ENCODE peak calls at places on chromosome 1, in ten cellular contexts. One of them, this sample, is unnamed.

GRCh38 chr1:200005160-200005559 is 22.4 kb upstream of the NR5A2 start:
- DNase-seq in SK-N-SH: no peak
- DNase-seq in adrenal gland: no peak
- DNase-seq in lung: no peak
- DNase-seq in left lung: no peak
- DNase-seq in neural progenitor cell: no peak
- DNase-seq in cardiac muscle cell: no peak
- DNase-seq in astrocyte of the spinal cord: no peak
- DNase-seq in coronary artery: no peak
- DNase-seq in fibroblast of lung: no peak
- DNase-seq in this sample: no peak

GRCh38 chr1:153649867-153650235 is 8.7 kb upstream of the SNAPIN start:
- DNase-seq in SK-N-SH: no peak
- DNase-seq in adrenal gland: no peak
- DNase-seq in lung: no peak
- DNase-seq in left lung: no peak
- DNase-seq in neural progenitor cell: no peak
- DNase-seq in cardiac muscle cell: no peak
- DNase-seq in astrocyte of the spinal cord: no peak
- DNase-seq in coronary artery: no peak
- DNase-seq in fibroblast of lung: no peak
- DNase-seq in this sample: no peak

GRCh38 chr1:15430787-15431570 is 7.3 kb upstream of the CTRC start:
- DNase-seq in SK-N-SH: peak; percentile 93
- DNase-seq in adrenal gland: peak; percentile 82
- DNase-seq in lung: peak; percentile 69
- DNase-seq in left lung: peak; percentile 68
- DNase-seq in neural progenitor cell: peak; percentile 77
- DNase-seq in cardiac muscle cell: peak; percentile 52
- DNase-seq in astrocyte of the spinal cord: no peak
- DNase-seq in coronary artery: no peak
- DNase-seq in fibroblast of lung: peak; percentile 47
- DNase-seq in this sample: no peak

GRCh38 chr1:156925154-156926010 is 5.0 kb downstream of the LRRC71 start:
- DNase-seq in SK-N-SH: no peak
- DNase-seq in adrenal gland: no peak
- DNase-seq in lung: no peak
- DNase-seq in left lung: no peak
- DNase-seq in neural progenitor cell: no peak
- DNase-seq in cardiac muscle cell: no peak
- DNase-seq in astrocyte of the spinal cord: no peak
- DNase-seq in coronary artery: no peak
- DNase-seq in fibroblast of lung: no peak
- DNase-seq in this sample: no peak

GRCh38 chr1:166974647-166975345 is 544 bp downstream of the ILDR2 start:
- DNase-seq in SK-N-SH: no peak
- DNase-seq in adrenal gland: no peak
- DNase-seq in lung: no peak
- DNase-seq in left lung: no peak
- DNase-seq in neural progenitor cell: peak; percentile 37
- DNase-seq in cardiac muscle cell: no peak
- DNase-seq in astrocyte of the spinal cord: no peak
- DNase-seq in coronary artery: no peak
- DNase-seq in fibroblast of lung: no peak
- DNase-seq in this sample: no peak

GRCh38 chr1:61079898-61080336 is 2.4 kb upstream of the NFIA start:
- DNase-seq in SK-N-SH: peak; percentile 72
- DNase-seq in adrenal gland: peak; percentile 85
- DNase-seq in lung: peak; percentile 79
- DNase-seq in left lung: peak; percentile 76
- DNase-seq in neural progenitor cell: peak; percentile 60
- DNase-seq in cardiac muscle cell: peak; percentile 98
- DNase-seq in astrocyte of the spinal cord: peak; percentile 86
- DNase-seq in coronary artery: peak; percentile 91
- DNase-seq in fibroblast of lung: peak; percentile 90
- DNase-seq in this sample: peak; percentile 65

GRCh38 chr1:248850536-248851251 is 8.2 kb downstream of the ZNF692 start:
- DNase-seq in SK-N-SH: no peak
- DNase-seq in adrenal gland: no peak
- DNase-seq in lung: no peak
- DNase-seq in left lung: no peak
- DNase-seq in neural progenitor cell: no peak
- DNase-seq in cardiac muscle cell: no peak
- DNase-seq in astrocyte of the spinal cord: no peak
- DNase-seq in coronary artery: no peak
- DNase-seq in fibroblast of lung: no peak
- DNase-seq in this sample: no peak

GRCh38 chr1:245301162-245301580 is 146.4 kb downstream of the KIF26B start:
- DNase-seq in SK-N-SH: no peak
- DNase-seq in adrenal gland: peak; percentile 21
- DNase-seq in lung: no peak
- DNase-seq in left lung: no peak
- DNase-seq in neural progenitor cell: no peak
- DNase-seq in cardiac muscle cell: peak; percentile 90
- DNase-seq in astrocyte of the spinal cord: no peak
- DNase-seq in coronary artery: no peak
- DNase-seq in fibroblast of lung: peak; percentile 45
- DNase-seq in this sample: no peak

GRCh38 chr1:38454236-38454635 is 405.3 kb downstream of the RRAGC start:
- DNase-seq in SK-N-SH: no peak
- DNase-seq in adrenal gland: no peak
- DNase-seq in lung: no peak
- DNase-seq in left lung: no peak
- DNase-seq in neural progenitor cell: no peak
- DNase-seq in cardiac muscle cell: no peak
- DNase-seq in astrocyte of the spinal cord: no peak
- DNase-seq in coronary artery: no peak
- DNase-seq in fibroblast of lung: no peak
- DNase-seq in this sample: no peak

GRCh38 chr1:51908499-51908898 is 30.0 kb upstream of the NRDC start:
- DNase-seq in SK-N-SH: no peak
- DNase-seq in adrenal gland: no peak
- DNase-seq in lung: no peak
- DNase-seq in left lung: no peak
- DNase-seq in neural progenitor cell: no peak
- DNase-seq in cardiac muscle cell: no peak
- DNase-seq in astrocyte of the spinal cord: no peak
- DNase-seq in coronary artery: no peak
- DNase-seq in fibroblast of lung: no peak
- DNase-seq in this sample: no peak

GRCh38 chr1:176119549-176119948 is 87.5 kb downstream of the COP1 start:
- DNase-seq in SK-N-SH: no peak
- DNase-seq in adrenal gland: no peak
- DNase-seq in lung: no peak
- DNase-seq in left lung: no peak
- DNase-seq in neural progenitor cell: no peak
- DNase-seq in cardiac muscle cell: peak; percentile 18
- DNase-seq in astrocyte of the spinal cord: no peak
- DNase-seq in coronary artery: no peak
- DNase-seq in fibroblast of lung: peak; percentile 22
- DNase-seq in this sample: no peak
- TF ChIP-seq CTCF in SK-N-SH: peak; percentile 33
- TF ChIP-seq CTCF in adrenal gland: no peak
- TF ChIP-seq CTCF in lung: no peak
- TF ChIP-seq CTCF in left lung: no peak
- TF ChIP-seq CTCF in neural progenitor cell: peak; percentile 29
- TF ChIP-seq CTCF in cardiac muscle cell: peak; percentile 29
- TF ChIP-seq CTCF in astrocyte of the spinal cord: peak; percentile 21
- TF ChIP-seq CTCF in coronary artery: no peak
- TF ChIP-seq CTCF in fibroblast of lung: no peak
- TF ChIP-seq CTCF in this sample: peak; percentile 13

GRCh38 chr1:11357291-11357690 is 84.3 kb downstream of the UBIAD1 start:
- DNase-seq in SK-N-SH: no peak
- DNase-seq in adrenal gland: no peak
- DNase-seq in lung: no peak
- DNase-seq in left lung: no peak
- DNase-seq in neural progenitor cell: no peak
- DNase-seq in cardiac muscle cell: no peak
- DNase-seq in astrocyte of the spinal cord: no peak
- DNase-seq in coronary artery: no peak
- DNase-seq in fibroblast of lung: no peak
- DNase-seq in this sample: no peak

GRCh38 chr1:11350265-11350664 is 77.3 kb downstream of the UBIAD1 start:
- DNase-seq in SK-N-SH: no peak
- DNase-seq in adrenal gland: no peak
- DNase-seq in lung: no peak
- DNase-seq in left lung: no peak
- DNase-seq in neural progenitor cell: no peak
- DNase-seq in cardiac muscle cell: no peak
- DNase-seq in astrocyte of the spinal cord: no peak
- DNase-seq in coronary artery: no peak
- DNase-seq in fibroblast of lung: no peak
- DNase-seq in this sample: no peak

GRCh38 chr1:11355594-11356467 is 82.8 kb downstream of the UBIAD1 start:
- DNase-seq in SK-N-SH: peak; percentile 52
- DNase-seq in adrenal gland: no peak
- DNase-seq in lung: no peak
- DNase-seq in left lung: no peak
- DNase-seq in neural progenitor cell: peak; percentile 62
- DNase-seq in cardiac muscle cell: no peak
- DNase-seq in astrocyte of the spinal cord: no peak
- DNase-seq in coronary artery: no peak
- DNase-seq in fibroblast of lung: no peak
- DNase-seq in this sample: no peak

GRCh38 chr1:11354893-11355593 is 82.0 kb downstream of the UBIAD1 start:
- DNase-seq in SK-N-SH: no peak
- DNase-seq in adrenal gland: no peak
- DNase-seq in lung: no peak
- DNase-seq in left lung: no peak
- DNase-seq in neural progenitor cell: no peak
- DNase-seq in cardiac muscle cell: no peak
- DNase-seq in astrocyte of the spinal cord: no peak
- DNase-seq in coronary artery: no peak
- DNase-seq in fibroblast of lung: no peak
- DNase-seq in this sample: no peak

GRCh38 chr1:11352058-11352715 is 79.2 kb downstream of the UBIAD1 start:
- DNase-seq in SK-N-SH: no peak
- DNase-seq in adrenal gland: no peak
- DNase-seq in lung: no peak
- DNase-seq in left lung: no peak
- DNase-seq in neural progenitor cell: no peak
- DNase-seq in cardiac muscle cell: no peak
- DNase-seq in astrocyte of the spinal cord: no peak
- DNase-seq in coronary artery: no peak
- DNase-seq in fibroblast of lung: no peak
- DNase-seq in this sample: no peak
- H3K4me3 ChIP-seq in SK-N-SH: no peak overlapping the region
- H3K4me3 ChIP-seq in adrenal gland: no peak overlapping the region
- H3K4me3 ChIP-seq in lung: no peak overlapping the region
- H3K4me3 ChIP-seq in left lung: no peak overlapping the region
- H3K4me3 ChIP-seq in neural progenitor cell: no peak overlapping the region
- H3K4me3 ChIP-seq in cardiac muscle cell: no peak overlapping the region
- H3K4me3 ChIP-seq in astrocyte of the spinal cord: no peak overlapping the region
- H3K4me3 ChIP-seq in coronary artery: no peak overlapping the region
- H3K4me3 ChIP-seq in fibroblast of lung: no peak overlapping the region
- H3K4me3 ChIP-seq in this sample: no peak overlapping the region

DNA sequence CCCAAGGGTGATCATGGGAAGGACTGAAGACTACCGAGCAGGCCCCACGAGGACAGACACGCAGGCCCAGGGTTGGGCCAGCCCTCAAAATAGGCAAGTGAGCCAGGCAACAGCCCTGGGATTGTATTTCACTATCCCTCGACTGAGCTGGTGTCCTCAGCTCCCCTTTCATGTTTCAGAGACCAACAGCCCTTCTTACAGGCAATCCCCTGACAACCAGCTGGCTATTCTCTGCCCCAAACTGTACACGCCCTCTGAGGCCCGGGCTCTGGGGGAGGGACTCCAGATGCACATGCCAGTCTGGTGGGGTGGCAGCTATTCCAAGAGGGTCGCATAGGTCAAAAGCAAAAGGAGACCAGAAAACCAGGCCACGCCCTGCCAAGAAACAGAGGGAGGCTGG is 243.0 kb downstream of the TOMM20 start:
- DNase-seq in SK-N-SH: no peak
- DNase-seq in adrenal gland: no peak
- DNase-seq in lung: no peak
- DNase-seq in left lung: no peak
- DNase-seq in neural progenitor cell: no peak
- DNase-seq in cardiac muscle cell: no peak
- DNase-seq in astrocyte of the spinal cord: no peak
- DNase-seq in coronary artery: no peak
- DNase-seq in fibroblast of lung: peak; percentile 53
- DNase-seq in this sample: no peak
- TF ChIP-seq CTCF in SK-N-SH: no peak
- TF ChIP-seq CTCF in adrenal gland: no peak
- TF ChIP-seq CTCF in lung: no peak
- TF ChIP-seq CTCF in left lung: no peak
- TF ChIP-seq CTCF in neural progenitor cell: no peak
- TF ChIP-seq CTCF in cardiac muscle cell: no peak
- TF ChIP-seq CTCF in astrocyte of the spinal cord: no peak
- TF ChIP-seq CTCF in coronary artery: no peak
- TF ChIP-seq CTCF in fibroblast of lung: no peak
- TF ChIP-seq CTCF in this sample: no peak

GRCh38 chr1:154935749-154936415 is 637 bp downstream of the PMVK start:
- DNase-seq in SK-N-SH: no peak
- DNase-seq in adrenal gland: no peak
- DNase-seq in lung: no peak
- DNase-seq in left lung: no peak
- DNase-seq in neural progenitor cell: no peak
- DNase-seq in cardiac muscle cell: no peak
- DNase-seq in astrocyte of the spinal cord: no peak
- DNase-seq in coronary artery: no peak
- DNase-seq in fibroblast of lung: no peak
- DNase-seq in this sample: no peak

GRCh38 chr1:154938604-154939399 is 2.3 kb upstream of the PMVK start:
- DNase-seq in SK-N-SH: no peak
- DNase-seq in adrenal gland: peak; percentile 72
- DNase-seq in lung: no peak
- DNase-seq in left lung: no peak
- DNase-seq in neural progenitor cell: no peak
- DNase-seq in cardiac muscle cell: no peak
- DNase-seq in astrocyte of the spinal cord: no peak
- DNase-seq in coronary artery: no peak
- DNase-seq in fibroblast of lung: no peak
- DNase-seq in this sample: no peak

GRCh38 chr1:154936416-154937050 is at the start of gene PMVK:
- DNase-seq in SK-N-SH: peak; percentile 97
- DNase-seq in adrenal gland: peak; percentile 98
- DNase-seq in lung: peak; percentile 96
- DNase-seq in left lung: peak; percentile 97
- DNase-seq in neural progenitor cell: peak; percentile 96
- DNase-seq in cardiac muscle cell: peak; percentile 98
- DNase-seq in astrocyte of the spinal cord: peak; percentile 98
- DNase-seq in coronary artery: peak; percentile 98
- DNase-seq in fibroblast of lung: peak; percentile 98
- DNase-seq in this sample: peak; percentile 87

GRCh38 chr1:154937051-154937987 is 800 bp upstream of the PMVK start:
- DNase-seq in SK-N-SH: peak; percentile 90
- DNase-seq in adrenal gland: peak; percentile 93
- DNase-seq in lung: peak; percentile 89
- DNase-seq in left lung: peak; percentile 94
- DNase-seq in neural progenitor cell: peak; percentile 88
- DNase-seq in cardiac muscle cell: peak; percentile 98
- DNase-seq in astrocyte of the spinal cord: peak; percentile 97
- DNase-seq in coronary artery: peak; percentile 95
- DNase-seq in fibroblast of lung: peak; percentile 98
- DNase-seq in this sample: peak; percentile 83

DNA sequence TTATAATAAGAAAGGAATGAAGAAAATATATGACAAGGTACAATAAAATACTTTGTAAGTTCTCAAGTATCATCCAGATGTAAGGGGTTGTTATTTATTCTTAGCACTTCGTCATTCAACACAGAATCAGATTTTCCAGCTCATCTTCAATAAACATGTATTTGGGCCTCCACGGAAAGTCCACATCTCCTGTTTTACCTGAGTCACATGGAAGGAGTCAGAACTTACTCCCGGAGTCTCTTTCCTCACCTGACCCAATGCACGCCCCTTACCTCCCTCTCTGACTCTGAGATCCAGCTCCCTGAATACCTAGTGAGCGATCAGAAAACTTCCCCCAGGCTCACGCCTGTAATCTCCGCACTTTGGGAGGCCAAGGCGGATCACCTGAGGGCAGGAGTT is 1.5 kb upstream of the PMVK start:
- DNase-seq in SK-N-SH: no peak
- DNase-seq in adrenal gland: no peak
- DNase-seq in lung: no peak
- DNase-seq in left lung: no peak
- DNase-seq in neural progenitor cell: no peak
- DNase-seq in cardiac muscle cell: no peak
- DNase-seq in astrocyte of the spinal cord: no peak
- DNase-seq in coronary artery: no peak
- DNase-seq in fibroblast of lung: no peak
- DNase-seq in this sample: no peak
- H3K4me3 ChIP-seq in SK-N-SH: peak overlapping the region; percentile 77
- H3K4me3 ChIP-seq in adrenal gland: peak overlapping the region; percentile 65
- H3K4me3 ChIP-seq in lung: no peak overlapping the region
- H3K4me3 ChIP-seq in left lung: no peak overlapping the region
- H3K4me3 ChIP-seq in neural progenitor cell: no peak overlapping the region
- H3K4me3 ChIP-seq in cardiac muscle cell: peak overlapping the region; percentile 44
- H3K4me3 ChIP-seq in astrocyte of the spinal cord: peak overlapping the region; percentile 65
- H3K4me3 ChIP-seq in coronary artery: peak overlapping the region; percentile 78
- H3K4me3 ChIP-seq in fibroblast of lung: no peak overlapping the region
- H3K4me3 ChIP-seq in this sample: peak overlapping the region; percentile 56